ENCODE peak calls at places on chromosome 20, in four cellular contexts. One of them, this sample, is unnamed. For H3K4me1, the result is how much of the 10 kb centered on the place peaks cover.

GRCh38 chr20:13212750-13213149 is 8.3 kb upstream of the ISM1 start:
- DNase-seq in K562: no peak
- DNase-seq in HepG2: no peak
- DNase-seq in GM12878: no peak
- DNase-seq in this sample: no peak

GRCh38 chr20:47413189-47413588 is 56.7 kb upstream of the ZMYND8 start:
- DNase-seq in K562: no peak
- DNase-seq in HepG2: no peak
- DNase-seq in GM12878: no peak
- DNase-seq in this sample: no peak

GRCh38 chr20:36482044-36482473 is 59.3 kb upstream of the MYL9 start:
- DNase-seq in K562: no peak
- DNase-seq in HepG2: no peak
- DNase-seq in GM12878: no peak
- DNase-seq in this sample: no peak

GRCh38 chr20:59585714-59586404 is 18.5 kb upstream of the PHACTR3 start:
- DNase-seq in K562: no peak
- DNase-seq in HepG2: no peak
- DNase-seq in GM12878: no peak
- DNase-seq in this sample: no peak

GRCh38 chr20:14404515-14404914 is 67.1 kb upstream of the FLRT3 start:
- DNase-seq in K562: no peak
- DNase-seq in HepG2: no peak
- DNase-seq in GM12878: no peak
- DNase-seq in this sample: no peak

GRCh38 chr20:64055893-64056638 is 6.6 kb upstream of the SOX18 start:
- DNase-seq in K562: no peak
- DNase-seq in HepG2: peak
- DNase-seq in GM12878: no peak
- DNase-seq in this sample: peak

GRCh38 chr20:47610247-47610944 is 108.7 kb downstream of the NCOA3 start:
- DNase-seq in K562: peak
- DNase-seq in HepG2: no peak
- DNase-seq in GM12878: peak
- DNase-seq in this sample: no peak

GRCh38 chr20:45911486-45912343 is at the start of gene PLTP:
- DNase-seq in K562: peak
- DNase-seq in HepG2: no peak
- DNase-seq in GM12878: no peak
- DNase-seq in this sample: peak

GRCh38 chr20:61556116-61556515 is 304.1 kb downstream of the CDH4 start:
- DNase-seq in K562: no peak
- DNase-seq in HepG2: no peak
- DNase-seq in GM12878: no peak
- DNase-seq in this sample: no peak

GRCh38 chr20:1491281-1491840 is at the start of gene SIRPB2:
- DNase-seq in K562: no peak
- DNase-seq in HepG2: no peak
- DNase-seq in GM12878: no peak
- DNase-seq in this sample: no peak

GRCh38 chr20:53001502-53002301 is 29.5 kb downstream of the TSHZ2 start:
- DNase-seq in K562: no peak
- DNase-seq in HepG2: no peak
- DNase-seq in GM12878: peak
- DNase-seq in this sample: no peak

GRCh38 chr20:9228774-9229450 is 160.0 kb downstream of the PLCB4 start:
- DNase-seq in K562: no peak
- DNase-seq in HepG2: no peak
- DNase-seq in GM12878: no peak
- DNase-seq in this sample: no peak

GRCh38 chr20:47343007-47343472 is 13.5 kb downstream of the ZMYND8 start:
- DNase-seq in K562: no peak
- DNase-seq in HepG2: no peak
- DNase-seq in GM12878: no peak
- DNase-seq in this sample: no peak

DNA sequence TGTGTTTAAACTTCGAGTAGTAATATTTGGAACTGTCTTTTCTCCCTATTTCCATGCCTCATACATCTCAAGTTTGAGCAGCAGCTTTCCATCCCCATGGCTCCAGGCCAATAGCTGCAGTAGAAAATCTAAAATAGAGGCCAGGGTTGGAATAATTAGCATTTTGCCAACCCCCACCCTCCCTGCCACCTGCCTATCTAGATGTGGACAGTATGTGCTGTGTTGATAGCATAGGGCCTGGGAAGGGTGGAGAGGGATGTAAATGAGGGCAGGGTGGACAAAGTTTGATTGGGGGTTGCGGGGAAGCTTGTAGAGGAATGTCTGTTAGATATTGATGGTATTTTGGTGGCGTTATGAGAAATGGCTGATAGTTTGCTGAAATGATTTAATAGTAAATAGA is 5.6 kb downstream of the TOP1 start:
- DNase-seq in K562: peak
- DNase-seq in HepG2: no peak
- DNase-seq in GM12878: no peak
- DNase-seq in this sample: no peak
- H3K4me1 ChIP-seq in K562: under half
- H3K4me1 ChIP-seq in HepG2: half or more
- H3K4me1 ChIP-seq in GM12878: under half
- H3K4me1 ChIP-seq in this sample: under half

DNA sequence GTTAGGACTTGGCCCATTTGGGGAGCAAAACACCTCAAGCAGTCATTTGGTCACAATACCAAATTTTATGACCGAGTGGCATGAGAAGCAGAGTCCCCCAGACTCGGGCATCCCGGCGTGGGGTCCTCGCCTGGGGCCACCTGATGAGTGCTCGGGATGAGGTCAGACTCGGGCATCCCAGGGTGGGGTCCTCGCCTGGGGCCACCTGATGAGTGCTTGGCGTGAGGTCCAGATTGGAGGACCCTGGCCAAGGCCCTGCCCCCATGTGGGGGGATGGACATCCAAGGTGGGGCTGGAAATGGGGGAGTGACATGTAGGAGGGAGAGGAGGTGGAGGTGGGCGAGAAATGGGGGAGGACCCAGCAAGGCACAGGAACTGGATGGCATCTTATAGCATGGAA is 56.1 kb upstream of the CST7 start:
- DNase-seq in K562: no peak
- DNase-seq in HepG2: no peak
- DNase-seq in GM12878: no peak
- DNase-seq in this sample: no peak
- TF ChIP-seq POLR2AphosphoS5 in K562: no peak
- TF ChIP-seq POLR2AphosphoS5 in HepG2: no peak
- TF ChIP-seq POLR2AphosphoS5 in GM12878: no peak
- TF ChIP-seq POLR2AphosphoS5 in this sample: no peak

GRCh38 chr20:4637081-4637797 is 84.5 kb upstream of the PRND start:
- DNase-seq in K562: no peak
- DNase-seq in HepG2: no peak
- DNase-seq in GM12878: no peak
- DNase-seq in this sample: no peak
- TF ChIP-seq CREB1 in K562: no peak
- TF ChIP-seq CREB1 in HepG2: no peak
- TF ChIP-seq CREB1 in GM12878: no peak
- TF ChIP-seq CREB1 in this sample: no peak

DNA sequence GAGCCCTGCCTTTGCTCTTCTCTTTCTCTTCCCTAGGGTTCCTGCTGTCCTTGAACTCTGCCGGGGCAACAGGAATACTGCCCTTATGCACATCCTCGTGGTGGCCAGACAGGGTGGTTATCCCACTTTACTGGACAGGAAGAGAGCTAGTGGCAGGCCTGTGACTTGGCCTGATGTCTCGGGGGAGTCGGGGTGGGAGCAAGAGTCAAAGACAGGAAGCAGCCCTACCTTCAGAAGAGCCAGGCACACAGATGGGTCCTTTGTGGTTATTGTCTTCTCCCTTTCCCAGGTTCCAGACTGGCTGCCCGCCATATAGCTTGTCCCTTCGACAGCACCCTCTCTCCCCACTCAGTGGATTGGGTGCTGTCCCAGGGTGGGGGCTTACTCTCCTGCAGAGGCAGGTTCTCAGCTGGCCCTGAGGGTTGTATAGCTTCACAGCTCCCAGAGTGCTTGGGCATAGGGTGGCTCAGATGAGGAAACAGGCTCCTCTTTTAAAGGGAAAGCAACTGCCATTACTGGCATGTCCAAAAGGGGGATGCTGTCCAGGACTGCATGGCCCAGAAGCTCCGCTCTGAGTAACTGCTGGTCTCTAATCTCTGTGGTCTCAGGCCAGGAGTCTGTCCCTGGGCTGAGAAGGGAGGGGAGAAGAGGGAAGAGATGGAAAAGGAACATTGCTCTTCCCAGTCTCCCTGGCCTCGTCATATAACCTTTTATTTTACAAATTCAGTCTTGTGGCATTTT is 17.3 kb downstream of the PLCG1 start:
- DNase-seq in K562: no peak
- DNase-seq in HepG2: no peak
- DNase-seq in GM12878: no peak
- DNase-seq in this sample: no peak
- H3K4me1 ChIP-seq in K562: under half
- H3K4me1 ChIP-seq in HepG2: half or more
- H3K4me1 ChIP-seq in GM12878: half or more
- H3K4me1 ChIP-seq in this sample: under half

GRCh38 chr20:17925300-17925939 is 43.2 kb downstream of the SNX5 start:
- DNase-seq in K562: peak
- DNase-seq in HepG2: no peak
- DNase-seq in GM12878: no peak
- DNase-seq in this sample: no peak

GRCh38 chr20:17925940-17926300 is 42.7 kb downstream of the SNX5 start:
- DNase-seq in K562: no peak
- DNase-seq in HepG2: no peak
- DNase-seq in GM12878: no peak
- DNase-seq in this sample: no peak

GRCh38 chr20:17928211-17928611 is 40.4 kb downstream of the SNX5 start:
- DNase-seq in K562: no peak
- DNase-seq in HepG2: no peak
- DNase-seq in GM12878: no peak
- DNase-seq in this sample: no peak

GRCh38 chr20:17931513-17931912 is 37.1 kb downstream of the SNX5 start:
- DNase-seq in K562: no peak
- DNase-seq in HepG2: no peak
- DNase-seq in GM12878: no peak
- DNase-seq in this sample: no peak

DNA sequence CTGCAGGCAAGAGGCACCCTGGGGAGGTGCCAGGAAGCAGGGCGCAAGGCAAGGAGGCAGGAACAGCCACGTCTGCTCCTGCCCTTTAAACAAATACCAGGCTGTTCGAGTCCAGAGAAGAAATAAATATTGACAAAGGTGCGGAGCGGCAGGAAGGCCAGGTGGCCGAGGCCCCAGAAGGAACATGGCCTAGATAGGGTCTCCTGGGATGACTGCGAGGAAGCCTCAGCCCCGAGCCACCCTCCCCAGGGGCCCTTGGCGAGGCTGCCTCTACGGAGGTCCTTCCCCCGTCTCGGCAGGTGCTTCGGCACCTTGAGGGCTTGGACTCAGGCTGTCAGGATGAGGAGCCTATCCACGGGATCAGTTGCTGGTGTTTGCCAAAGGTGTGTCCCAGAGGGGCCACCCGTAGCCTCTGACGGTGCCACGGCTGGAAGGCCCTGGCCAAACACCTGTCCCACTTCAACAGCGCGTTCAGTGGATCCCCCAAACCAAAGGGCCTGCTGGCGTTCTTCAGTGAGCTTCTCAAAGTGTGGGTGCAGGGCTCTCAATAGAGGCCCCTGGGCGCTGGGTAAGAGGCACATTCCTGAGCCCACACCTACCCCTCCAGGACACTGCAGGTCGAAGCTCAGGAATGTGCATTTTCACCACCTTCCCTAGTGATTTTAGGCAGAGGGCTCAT is 39.8 kb downstream of the SNX5 start:
- DNase-seq in K562: no peak
- DNase-seq in HepG2: no peak
- DNase-seq in GM12878: no peak
- DNase-seq in this sample: peak
- TF ChIP-seq POLR2AphosphoS5 in K562: no peak
- TF ChIP-seq POLR2AphosphoS5 in HepG2: no peak
- TF ChIP-seq POLR2AphosphoS5 in GM12878: no peak
- TF ChIP-seq POLR2AphosphoS5 in this sample: no peak

GRCh38 chr20:51284161-51284560 is 258.4 kb downstream of the NFATC2 start:
- DNase-seq in K562: no peak
- DNase-seq in HepG2: no peak
- DNase-seq in GM12878: no peak
- DNase-seq in this sample: no peak
- TF ChIP-seq CREB1 in K562: no peak
- TF ChIP-seq CREB1 in HepG2: no peak
- TF ChIP-seq CREB1 in GM12878: no peak
- TF ChIP-seq CREB1 in this sample: no peak

DNA sequence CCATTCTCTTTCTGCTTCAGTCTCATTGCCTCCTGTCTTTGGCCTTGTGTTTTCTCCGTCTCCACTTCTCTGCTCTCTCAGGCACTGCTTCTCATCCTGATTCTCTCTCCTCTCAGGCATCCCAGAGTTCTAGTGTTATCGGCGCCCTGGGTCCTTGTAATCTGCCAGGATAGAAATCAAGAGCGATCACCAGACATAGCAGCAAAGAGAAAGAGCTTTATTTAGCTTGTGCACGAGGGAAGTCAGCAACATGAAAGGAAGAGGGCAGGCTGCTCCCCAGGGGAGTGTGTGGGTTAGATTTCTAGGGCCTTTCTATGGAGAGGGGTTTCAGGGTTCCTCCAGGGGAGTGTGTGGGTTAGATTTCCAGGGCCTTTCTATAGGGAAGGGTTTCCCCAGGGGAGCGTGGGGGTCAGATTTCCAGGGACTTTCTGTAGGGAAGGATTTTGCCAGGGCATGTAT is 32.5 kb downstream of the SUN5 start:
- DNase-seq in K562: no peak
- DNase-seq in HepG2: no peak
- DNase-seq in GM12878: peak
- DNase-seq in this sample: no peak
- H3K4me1 ChIP-seq in K562: under half
- H3K4me1 ChIP-seq in HepG2: half or more
- H3K4me1 ChIP-seq in GM12878: under half
- H3K4me1 ChIP-seq in this sample: under half

DNA sequence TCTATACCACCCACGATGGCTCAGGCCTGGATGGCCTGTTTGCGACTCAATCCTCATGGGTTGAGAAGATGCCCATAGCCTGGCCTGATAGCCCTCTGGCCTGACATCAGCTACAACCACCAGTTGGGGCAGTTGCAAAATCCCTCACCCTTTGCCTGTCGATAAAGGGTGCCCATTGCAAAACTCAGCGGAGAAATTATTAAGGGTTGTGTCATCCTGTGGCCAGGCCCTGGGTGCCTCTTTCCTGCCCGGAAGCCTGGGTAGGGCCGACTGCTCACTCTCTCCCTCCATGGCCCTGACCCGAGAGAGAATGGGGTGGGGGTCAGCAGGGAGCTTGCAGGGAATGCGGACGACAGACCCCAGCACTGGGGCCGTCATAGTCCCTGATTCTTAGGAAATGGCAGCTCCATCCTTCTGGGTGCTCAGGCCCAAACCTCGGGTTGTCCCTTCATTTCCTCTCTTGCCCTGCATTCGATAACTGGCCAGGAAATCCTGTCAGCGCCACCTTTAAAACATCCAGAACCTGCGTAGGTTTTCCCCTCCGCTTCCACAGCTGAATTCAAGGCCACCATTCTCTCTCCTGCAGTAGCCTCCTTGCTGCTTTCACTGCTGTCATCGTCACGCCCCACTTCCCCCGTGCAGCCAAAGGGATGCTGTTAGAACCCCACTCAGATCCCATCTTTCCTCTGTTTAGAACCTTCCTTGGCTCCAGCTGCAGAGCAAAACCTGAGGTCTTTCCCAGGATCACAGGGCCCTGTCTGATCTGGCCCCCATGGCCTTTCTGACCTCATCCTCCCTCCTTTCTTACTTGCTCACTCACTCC is 31.1 kb downstream of the CEBPB start:
- DNase-seq in K562: no peak
- DNase-seq in HepG2: no peak
- DNase-seq in GM12878: no peak
- DNase-seq in this sample: no peak
- TF ChIP-seq POLR2AphosphoS5 in K562: no peak
- TF ChIP-seq POLR2AphosphoS5 in HepG2: no peak
- TF ChIP-seq POLR2AphosphoS5 in GM12878: no peak
- TF ChIP-seq POLR2AphosphoS5 in this sample: no peak

GRCh38 chr20:3101737-3102574 is 17.4 kb upstream of the AVP start:
- DNase-seq in K562: no peak
- DNase-seq in HepG2: no peak
- DNase-seq in GM12878: peak
- DNase-seq in this sample: no peak
- TF ChIP-seq CREB1 in K562: no peak
- TF ChIP-seq CREB1 in HepG2: no peak
- TF ChIP-seq CREB1 in GM12878: no peak
- TF ChIP-seq CREB1 in this sample: no peak